ENCODE peak calls at places on chromosomes 3 and 15, in four cellular contexts. L is upper lobe of left lung, K is body of pancreas, G is adrenal gland. U is an unnamed sample.

GRCh38 chr15:89783861-89784685 is 7.9 kb downstream of the MESP2 start:
- DNase-seq in L (no peak), K (peak), G (no peak), U (no peak)

GRCh38 chr3:157953565-157953964 is 152.7 kb downstream of the SHOX2 start:
- DNase-seq in L (no peak), K (no peak), G (no peak), U (no peak)

GRCh38 chr3:195356151-195357086 is 85.5 kb upstream of the XXYLT1 start:
- DNase-seq in L (no peak), K (peak), G (peak), U (no peak)

GRCh38 chr3:47991341-47991740 is 24.9 kb downstream of the MAP4 start:
- DNase-seq in L (no peak), K (no peak), G (no peak), U (no peak)

GRCh38 chr3:115341208-115341607 is 194.1 kb upstream of the ZBTB20 start:
- DNase-seq in L (no peak), K (no peak), G (no peak), U (no peak)

GRCh38 chr15:28118531-28118930 is 19.4 kb upstream of the OCA2 start:
- DNase-seq in L (no peak), K (no peak), G (no peak), U (peak)

GRCh38 chr3:101519685-101520365 is 6.8 kb upstream of the SENP7 start:
- DNase-seq in L (no peak), K (peak), G (no peak), U (no peak)

GRCh38 chr3:9754678-9755077 is 4.9 kb downstream of the OGG1 start:
- DNase-seq in L (no peak), K (no peak), G (no peak), U (no peak)

GRCh38 chr3:46661776-46662766 is 31.4 kb downstream of the ALS2CL start:
- DNase-seq in L (no peak), K (no peak), G (peak), U (peak)

GRCh38 chr3:127458698-127459097 is 131.8 kb downstream of the TPRA1 start:
- DNase-seq in L (no peak), K (no peak), G (no peak), U (no peak)

GRCh38 chr15:65862682-65863081 is 6.6 kb upstream of the RAB11A start:
- DNase-seq in L (peak), K (peak), G (peak), U (no peak)
- H3K4me3 ChIP-seq in L (no peak), K (no peak), G (no peak), U (no peak)

DNA sequence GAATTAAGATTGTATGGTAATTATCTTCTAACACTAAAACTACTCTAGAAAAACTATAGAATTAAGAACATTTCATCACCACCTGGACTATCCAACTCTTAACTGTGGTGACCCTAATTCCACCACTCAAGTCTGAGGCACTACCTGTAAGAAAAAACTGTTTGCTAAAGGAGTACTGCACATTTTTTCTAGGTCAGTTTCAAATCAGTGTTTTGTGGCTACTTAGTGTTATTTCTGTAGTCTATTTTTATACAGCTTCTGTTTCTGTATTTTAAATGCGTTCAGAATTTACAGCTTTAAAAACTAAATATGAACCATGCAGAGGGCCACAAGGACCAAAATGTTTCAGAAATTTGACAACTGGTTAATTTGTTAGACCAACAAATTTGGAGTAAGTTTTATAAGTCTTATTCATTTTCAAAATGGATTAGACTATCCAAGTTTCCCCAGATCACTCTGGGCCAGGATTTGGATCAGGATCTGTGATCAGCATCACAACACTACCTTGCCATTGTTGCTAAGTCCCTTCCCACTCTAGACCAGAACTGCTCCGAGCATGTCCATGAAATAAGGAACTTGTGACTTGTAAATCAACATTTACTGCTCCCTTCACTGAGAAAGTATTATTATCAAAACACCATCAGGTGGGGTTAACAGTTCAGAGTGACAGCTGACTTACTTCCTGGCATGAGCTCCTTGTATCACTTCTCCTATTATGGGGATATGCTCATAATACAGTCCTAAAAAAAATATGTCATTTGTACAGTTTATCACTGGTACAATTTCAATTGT is 8.6 kb downstream of the GLT8D1 start:
- DNase-seq in L (no peak), K (no peak), G (no peak), U (no peak)
- TF ChIP-seq POLR2A in L (no peak), K (no peak), G (no peak), U (no peak)

GRCh38 chr3:169769287-169770181 is at the start of gene ACTRT3:
- DNase-seq in L (peak), K (peak), G (peak), U (peak)
- TF ChIP-seq CTCF in L (no peak), K (no peak), G (no peak), U (no peak)

DNA sequence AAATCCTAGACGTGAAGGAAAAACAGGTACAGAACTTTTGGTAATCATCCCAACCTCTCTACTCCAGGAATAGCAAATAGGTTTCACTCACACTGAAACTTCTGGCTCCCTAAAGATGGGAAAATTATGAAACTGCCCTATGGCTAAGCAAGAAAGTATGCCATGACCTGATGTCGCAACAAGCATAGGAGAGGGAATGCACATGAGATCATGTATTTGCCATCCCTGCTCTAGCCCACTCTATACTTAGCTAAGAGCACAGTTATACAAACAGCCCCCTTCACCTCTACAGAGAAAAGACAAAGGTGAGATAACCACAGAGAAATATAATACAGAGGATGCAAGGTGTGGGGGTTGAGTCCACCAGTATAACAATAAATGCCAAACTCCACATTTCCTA is 102.7 kb downstream of the TBC1D5 start:
- DNase-seq in L (peak), K (no peak), G (no peak), U (no peak)
- H3K4me3 ChIP-seq in L (no peak), K (no peak), G (no peak), U (no peak)

GRCh38 chr3:196712514-196713413 is 587 bp downstream of the PIGX start:
- DNase-seq in L (peak), K (peak), G (peak), U (no peak)
- TF ChIP-seq POLR2A in L (no peak), K (no peak), G (no peak), U (no peak)

GRCh38 chr3:142151240-142151639 is 1.9 kb upstream of the TFDP2 start:
- DNase-seq in L (no peak), K (no peak), G (no peak), U (no peak)

GRCh38 chr3:142150271-142150670 is 927 bp upstream of the TFDP2 start:
- DNase-seq in L (no peak), K (no peak), G (no peak), U (no peak)

GRCh38 chr3:142154186-142154585 is 4.8 kb upstream of the TFDP2 start:
- DNase-seq in L (no peak), K (no peak), G (no peak), U (no peak)

GRCh38 chr3:142151828-142152227 is 2.5 kb upstream of the TFDP2 start:
- DNase-seq in L (no peak), K (no peak), G (no peak), U (no peak)

GRCh38 chr3:142152349-142152748 is 3.0 kb upstream of the TFDP2 start:
- DNase-seq in L (no peak), K (peak), G (no peak), U (no peak)
- TF ChIP-seq CTCF in L (no peak), K (no peak), G (no peak), U (no peak)

GRCh38 chr3:4504340-4505261 is 11.5 kb downstream of the ITPR1 start:
- DNase-seq in L (no peak), K (peak), G (peak), U (no peak)
- H3K4me3 ChIP-seq in L (peak), K (no peak), G (peak), U (no peak)

DNA sequence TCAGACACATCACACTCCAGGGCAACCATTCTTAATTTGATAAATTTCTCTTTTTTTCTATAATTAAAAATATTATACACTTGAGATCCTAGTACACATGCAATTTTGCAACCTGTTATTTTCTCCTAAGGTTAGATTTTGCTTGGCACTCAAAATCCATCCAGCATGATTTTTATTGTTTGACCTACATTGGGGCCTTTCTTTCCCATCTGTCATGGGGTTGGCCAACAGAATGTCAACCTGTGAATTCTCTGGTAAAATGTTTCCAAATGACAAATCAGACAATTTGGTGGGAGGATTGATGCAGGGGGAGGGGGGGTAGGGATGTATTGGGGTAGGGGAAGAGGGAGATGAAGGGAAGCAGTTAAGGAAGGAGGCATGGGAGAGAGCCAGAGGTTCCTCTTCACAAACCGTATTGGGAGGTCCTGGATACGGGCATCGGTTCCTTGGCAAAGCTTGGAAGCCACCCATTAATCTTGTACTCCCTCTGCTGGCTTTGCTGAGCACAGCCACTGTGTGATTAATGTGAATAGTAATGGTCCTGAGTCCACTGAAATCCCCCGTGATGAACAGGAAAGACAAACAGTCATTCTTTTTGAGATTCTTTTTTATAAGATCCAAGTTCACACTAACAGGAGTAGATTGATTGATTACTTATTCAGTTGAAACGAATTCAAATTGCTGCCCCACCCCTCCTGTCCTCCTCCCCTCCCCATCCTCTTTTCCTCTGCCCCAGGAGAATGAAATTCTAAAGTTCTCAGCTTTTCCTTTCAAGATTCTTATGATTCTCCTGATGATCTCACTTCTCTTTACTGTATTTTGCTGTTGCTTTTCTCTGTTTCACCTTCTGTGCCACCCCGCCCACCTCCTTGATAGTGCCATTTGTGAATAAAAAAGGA is 82.2 kb upstream of the SLC25A26 start:
- DNase-seq in L (peak), K (peak), G (peak), U (peak)
- TF ChIP-seq POLR2A in L (no peak), K (no peak), G (no peak), U (no peak)

U was measured in lower leg skin.